ENCODE peak calls at places on chromosomes 13 and 19, in ten cellular contexts. One of them, this sample, is unnamed.

GRCh38 chr13:112815871-112816270 is 126.0 kb downstream of the ATP11A start:
- DNase-seq in HuH-7: no peak
- DNase-seq in H54: no peak
- DNase-seq in activated T-cell treated with anti-CD3 and anti-CD28 coated beads for 1 hour: no peak
- DNase-seq in nucleus accumbens: no peak
- DNase-seq in hepatic stellate cell: no peak
- DNase-seq in activated naive CD4-positive, alpha-beta T cell treated with Interleukin-2 at 50 U/mL for 16 hours: no peak
- DNase-seq in stimulated activated CD8-positive, alpha-beta memory T cell treated with anti-CD3 and anti-CD28 coated beads, Interleukin-4, amount 100 ng/mL, for 24 hours: no peak
- DNase-seq in fibroblast of lung: no peak
- DNase-seq in NCI-H2081: no peak
- DNase-seq in this sample: peak; percentile 37

GRCh38 chr19:34847393-34847792 is 74.4 kb upstream of the ZNF599 start:
- DNase-seq in HuH-7: no peak
- DNase-seq in H54: no peak
- DNase-seq in activated T-cell treated with anti-CD3 and anti-CD28 coated beads for 1 hour: no peak
- DNase-seq in nucleus accumbens: no peak
- DNase-seq in hepatic stellate cell: no peak
- DNase-seq in activated naive CD4-positive, alpha-beta T cell treated with Interleukin-2 at 50 U/mL for 16 hours: no peak
- DNase-seq in stimulated activated CD8-positive, alpha-beta memory T cell treated with anti-CD3 and anti-CD28 coated beads, Interleukin-4, amount 100 ng/mL, for 24 hours: no peak
- DNase-seq in fibroblast of lung: no peak
- DNase-seq in NCI-H2081: no peak
- DNase-seq in this sample: no peak

GRCh38 chr13:109545964-109546363 is 240.4 kb downstream of the IRS2 start:
- DNase-seq in HuH-7: no peak
- DNase-seq in H54: no peak
- DNase-seq in activated T-cell treated with anti-CD3 and anti-CD28 coated beads for 1 hour: no peak
- DNase-seq in nucleus accumbens: no peak
- DNase-seq in hepatic stellate cell: no peak
- DNase-seq in activated naive CD4-positive, alpha-beta T cell treated with Interleukin-2 at 50 U/mL for 16 hours: no peak
- DNase-seq in stimulated activated CD8-positive, alpha-beta memory T cell treated with anti-CD3 and anti-CD28 coated beads, Interleukin-4, amount 100 ng/mL, for 24 hours: no peak
- DNase-seq in fibroblast of lung: no peak
- DNase-seq in NCI-H2081: no peak
- DNase-seq in this sample: no peak

GRCh38 chr13:29909975-29910674 is 59.7 kb upstream of the UBL3 start:
- DNase-seq in HuH-7: no peak
- DNase-seq in H54: no peak
- DNase-seq in activated T-cell treated with anti-CD3 and anti-CD28 coated beads for 1 hour: no peak
- DNase-seq in nucleus accumbens: no peak
- DNase-seq in hepatic stellate cell: peak; percentile 47
- DNase-seq in activated naive CD4-positive, alpha-beta T cell treated with Interleukin-2 at 50 U/mL for 16 hours: no peak
- DNase-seq in stimulated activated CD8-positive, alpha-beta memory T cell treated with anti-CD3 and anti-CD28 coated beads, Interleukin-4, amount 100 ng/mL, for 24 hours: no peak
- DNase-seq in fibroblast of lung: peak; percentile 60
- DNase-seq in NCI-H2081: no peak
- DNase-seq in this sample: peak; percentile 89

GRCh38 chr19:49363265-49364082 is at the start of gene DKKL1:
- DNase-seq in HuH-7: peak; percentile 96
- DNase-seq in H54: peak; percentile 96
- DNase-seq in activated T-cell treated with anti-CD3 and anti-CD28 coated beads for 1 hour: peak; percentile 38
- DNase-seq in nucleus accumbens: no peak
- DNase-seq in hepatic stellate cell: peak; percentile 98
- DNase-seq in activated naive CD4-positive, alpha-beta T cell treated with Interleukin-2 at 50 U/mL for 16 hours: peak; percentile 66
- DNase-seq in stimulated activated CD8-positive, alpha-beta memory T cell treated with anti-CD3 and anti-CD28 coated beads, Interleukin-4, amount 100 ng/mL, for 24 hours: peak; percentile 53
- DNase-seq in fibroblast of lung: peak; percentile 97
- DNase-seq in NCI-H2081: no peak
- DNase-seq in this sample: peak; percentile 100

GRCh38 chr19:30696514-30696913 is 324.3 kb downstream of the ZNF536 start:
- DNase-seq in HuH-7: peak; percentile 84
- DNase-seq in H54: peak; percentile 30
- DNase-seq in activated T-cell treated with anti-CD3 and anti-CD28 coated beads for 1 hour: no peak
- DNase-seq in nucleus accumbens: no peak
- DNase-seq in hepatic stellate cell: peak; percentile 70
- DNase-seq in activated naive CD4-positive, alpha-beta T cell treated with Interleukin-2 at 50 U/mL for 16 hours: no peak
- DNase-seq in stimulated activated CD8-positive, alpha-beta memory T cell treated with anti-CD3 and anti-CD28 coated beads, Interleukin-4, amount 100 ng/mL, for 24 hours: no peak
- DNase-seq in fibroblast of lung: no peak
- DNase-seq in NCI-H2081: no peak
- DNase-seq in this sample: peak; percentile 89

GRCh38 chr13:21402586-21403307 is 56.4 kb downstream of the ZDHHC20 start:
- DNase-seq in HuH-7: no peak
- DNase-seq in H54: no peak
- DNase-seq in activated T-cell treated with anti-CD3 and anti-CD28 coated beads for 1 hour: no peak
- DNase-seq in nucleus accumbens: no peak
- DNase-seq in hepatic stellate cell: peak; percentile 21
- DNase-seq in activated naive CD4-positive, alpha-beta T cell treated with Interleukin-2 at 50 U/mL for 16 hours: no peak
- DNase-seq in stimulated activated CD8-positive, alpha-beta memory T cell treated with anti-CD3 and anti-CD28 coated beads, Interleukin-4, amount 100 ng/mL, for 24 hours: no peak
- DNase-seq in fibroblast of lung: peak; percentile 43
- DNase-seq in NCI-H2081: no peak
- DNase-seq in this sample: no peak

GRCh38 chr19:21422244-21422643 is 25.3 kb downstream of the ZNF493 start:
- DNase-seq in HuH-7: no peak
- DNase-seq in H54: no peak
- DNase-seq in activated T-cell treated with anti-CD3 and anti-CD28 coated beads for 1 hour: no peak
- DNase-seq in nucleus accumbens: no peak
- DNase-seq in hepatic stellate cell: no peak
- DNase-seq in activated naive CD4-positive, alpha-beta T cell treated with Interleukin-2 at 50 U/mL for 16 hours: no peak
- DNase-seq in stimulated activated CD8-positive, alpha-beta memory T cell treated with anti-CD3 and anti-CD28 coated beads, Interleukin-4, amount 100 ng/mL, for 24 hours: no peak
- DNase-seq in fibroblast of lung: no peak
- DNase-seq in NCI-H2081: no peak
- DNase-seq in this sample: no peak

GRCh38 chr19:35805518-35806102 is 7.0 kb downstream of the PRODH2 start:
- DNase-seq in HuH-7: no peak
- DNase-seq in H54: no peak
- DNase-seq in activated T-cell treated with anti-CD3 and anti-CD28 coated beads for 1 hour: no peak
- DNase-seq in nucleus accumbens: no peak
- DNase-seq in hepatic stellate cell: no peak
- DNase-seq in activated naive CD4-positive, alpha-beta T cell treated with Interleukin-2 at 50 U/mL for 16 hours: no peak
- DNase-seq in stimulated activated CD8-positive, alpha-beta memory T cell treated with anti-CD3 and anti-CD28 coated beads, Interleukin-4, amount 100 ng/mL, for 24 hours: no peak
- DNase-seq in fibroblast of lung: no peak
- DNase-seq in NCI-H2081: peak; percentile 86
- DNase-seq in this sample: no peak

GRCh38 chr19:41352609-41353465 is 885 bp downstream of the TGFB1 start:
- DNase-seq in HuH-7: peak; percentile 88
- DNase-seq in H54: no peak
- DNase-seq in activated T-cell treated with anti-CD3 and anti-CD28 coated beads for 1 hour: peak; percentile 70
- DNase-seq in nucleus accumbens: no peak
- DNase-seq in hepatic stellate cell: peak; percentile 69
- DNase-seq in activated naive CD4-positive, alpha-beta T cell treated with Interleukin-2 at 50 U/mL for 16 hours: peak; percentile 81
- DNase-seq in stimulated activated CD8-positive, alpha-beta memory T cell treated with anti-CD3 and anti-CD28 coated beads, Interleukin-4, amount 100 ng/mL, for 24 hours: peak; percentile 74
- DNase-seq in fibroblast of lung: peak; percentile 44
- DNase-seq in NCI-H2081: no peak
- DNase-seq in this sample: peak; percentile 86

GRCh38 chr13:106105153-106105552 is 430.3 kb downstream of the EFNB2 start:
- DNase-seq in HuH-7: no peak
- DNase-seq in H54: no peak
- DNase-seq in activated T-cell treated with anti-CD3 and anti-CD28 coated beads for 1 hour: no peak
- DNase-seq in nucleus accumbens: no peak
- DNase-seq in hepatic stellate cell: no peak
- DNase-seq in activated naive CD4-positive, alpha-beta T cell treated with Interleukin-2 at 50 U/mL for 16 hours: no peak
- DNase-seq in stimulated activated CD8-positive, alpha-beta memory T cell treated with anti-CD3 and anti-CD28 coated beads, Interleukin-4, amount 100 ng/mL, for 24 hours: no peak
- DNase-seq in fibroblast of lung: peak; percentile 39
- DNase-seq in NCI-H2081: no peak
- DNase-seq in this sample: no peak

GRCh38 chr19:18939922-18940775 is 868 bp downstream of the HOMER3 start:
- DNase-seq in HuH-7: peak; percentile 73
- DNase-seq in H54: peak; percentile 88
- DNase-seq in activated T-cell treated with anti-CD3 and anti-CD28 coated beads for 1 hour: no peak
- DNase-seq in nucleus accumbens: peak; percentile 43
- DNase-seq in hepatic stellate cell: peak; percentile 78
- DNase-seq in activated naive CD4-positive, alpha-beta T cell treated with Interleukin-2 at 50 U/mL for 16 hours: no peak
- DNase-seq in stimulated activated CD8-positive, alpha-beta memory T cell treated with anti-CD3 and anti-CD28 coated beads, Interleukin-4, amount 100 ng/mL, for 24 hours: no peak
- DNase-seq in fibroblast of lung: peak; percentile 52
- DNase-seq in NCI-H2081: no peak
- DNase-seq in this sample: peak; percentile 69

GRCh38 chr19:50607874-50608785 is 31.6 kb downstream of the SYT3 start:
- DNase-seq in HuH-7: no peak
- DNase-seq in H54: peak; percentile 90
- DNase-seq in activated T-cell treated with anti-CD3 and anti-CD28 coated beads for 1 hour: peak; percentile 51
- DNase-seq in nucleus accumbens: peak; percentile 82
- DNase-seq in hepatic stellate cell: peak; percentile 37
- DNase-seq in activated naive CD4-positive, alpha-beta T cell treated with Interleukin-2 at 50 U/mL for 16 hours: peak; percentile 66
- DNase-seq in stimulated activated CD8-positive, alpha-beta memory T cell treated with anti-CD3 and anti-CD28 coated beads, Interleukin-4, amount 100 ng/mL, for 24 hours: peak; percentile 71
- DNase-seq in fibroblast of lung: peak; percentile 32
- DNase-seq in NCI-H2081: no peak
- DNase-seq in this sample: peak; percentile 97

GRCh38 chr19:7230826-7231225 is 63.4 kb downstream of the INSR start:
- DNase-seq in HuH-7: no peak
- DNase-seq in H54: no peak
- DNase-seq in activated T-cell treated with anti-CD3 and anti-CD28 coated beads for 1 hour: no peak
- DNase-seq in nucleus accumbens: no peak
- DNase-seq in hepatic stellate cell: no peak
- DNase-seq in activated naive CD4-positive, alpha-beta T cell treated with Interleukin-2 at 50 U/mL for 16 hours: no peak
- DNase-seq in stimulated activated CD8-positive, alpha-beta memory T cell treated with anti-CD3 and anti-CD28 coated beads, Interleukin-4, amount 100 ng/mL, for 24 hours: no peak
- DNase-seq in fibroblast of lung: no peak
- DNase-seq in NCI-H2081: no peak
- DNase-seq in this sample: no peak

GRCh38 chr19:18723871-18724377 is 40.4 kb downstream of the CRTC1 start:
- DNase-seq in HuH-7: no peak
- DNase-seq in H54: no peak
- DNase-seq in activated T-cell treated with anti-CD3 and anti-CD28 coated beads for 1 hour: no peak
- DNase-seq in nucleus accumbens: no peak
- DNase-seq in hepatic stellate cell: no peak
- DNase-seq in activated naive CD4-positive, alpha-beta T cell treated with Interleukin-2 at 50 U/mL for 16 hours: peak; percentile 11
- DNase-seq in stimulated activated CD8-positive, alpha-beta memory T cell treated with anti-CD3 and anti-CD28 coated beads, Interleukin-4, amount 100 ng/mL, for 24 hours: no peak
- DNase-seq in fibroblast of lung: no peak
- DNase-seq in NCI-H2081: no peak
- DNase-seq in this sample: no peak

GRCh38 chr19:46911456-46911855 is 50.7 kb downstream of the ARHGAP35 start:
- DNase-seq in HuH-7: no peak
- DNase-seq in H54: no peak
- DNase-seq in activated T-cell treated with anti-CD3 and anti-CD28 coated beads for 1 hour: no peak
- DNase-seq in nucleus accumbens: no peak
- DNase-seq in hepatic stellate cell: no peak
- DNase-seq in activated naive CD4-positive, alpha-beta T cell treated with Interleukin-2 at 50 U/mL for 16 hours: no peak
- DNase-seq in stimulated activated CD8-positive, alpha-beta memory T cell treated with anti-CD3 and anti-CD28 coated beads, Interleukin-4, amount 100 ng/mL, for 24 hours: no peak
- DNase-seq in fibroblast of lung: no peak
- DNase-seq in NCI-H2081: no peak
- DNase-seq in this sample: no peak

GRCh38 chr19:17889609-17890214 is 18.0 kb downstream of the SLC5A5 start:
- DNase-seq in HuH-7: peak; percentile 76
- DNase-seq in H54: peak; percentile 54
- DNase-seq in activated T-cell treated with anti-CD3 and anti-CD28 coated beads for 1 hour: no peak
- DNase-seq in nucleus accumbens: no peak
- DNase-seq in hepatic stellate cell: no peak
- DNase-seq in activated naive CD4-positive, alpha-beta T cell treated with Interleukin-2 at 50 U/mL for 16 hours: no peak
- DNase-seq in stimulated activated CD8-positive, alpha-beta memory T cell treated with anti-CD3 and anti-CD28 coated beads, Interleukin-4, amount 100 ng/mL, for 24 hours: no peak
- DNase-seq in fibroblast of lung: peak; percentile 45
- DNase-seq in NCI-H2081: no peak
- DNase-seq in this sample: peak; percentile 83

GRCh38 chr19:56101095-56101494 is 20.0 kb downstream of the ZNF787 start:
- DNase-seq in HuH-7: no peak
- DNase-seq in H54: no peak
- DNase-seq in activated T-cell treated with anti-CD3 and anti-CD28 coated beads for 1 hour: no peak
- DNase-seq in nucleus accumbens: no peak
- DNase-seq in hepatic stellate cell: no peak
- DNase-seq in activated naive CD4-positive, alpha-beta T cell treated with Interleukin-2 at 50 U/mL for 16 hours: no peak
- DNase-seq in stimulated activated CD8-positive, alpha-beta memory T cell treated with anti-CD3 and anti-CD28 coated beads, Interleukin-4, amount 100 ng/mL, for 24 hours: no peak
- DNase-seq in fibroblast of lung: no peak
- DNase-seq in NCI-H2081: no peak
- DNase-seq in this sample: no peak

GRCh38 chr19:53102186-53102585 is 1.0 kb downstream of the ZNF160 start:
- DNase-seq in HuH-7: no peak
- DNase-seq in H54: no peak
- DNase-seq in activated T-cell treated with anti-CD3 and anti-CD28 coated beads for 1 hour: no peak
- DNase-seq in nucleus accumbens: no peak
- DNase-seq in hepatic stellate cell: peak; percentile 26
- DNase-seq in activated naive CD4-positive, alpha-beta T cell treated with Interleukin-2 at 50 U/mL for 16 hours: no peak
- DNase-seq in stimulated activated CD8-positive, alpha-beta memory T cell treated with anti-CD3 and anti-CD28 coated beads, Interleukin-4, amount 100 ng/mL, for 24 hours: no peak
- DNase-seq in fibroblast of lung: no peak
- DNase-seq in NCI-H2081: peak; percentile 2
- DNase-seq in this sample: no peak

GRCh38 chr13:66994097-66994496 is 236.0 kb downstream of the PCDH9 start:
- DNase-seq in HuH-7: peak; percentile 39
- DNase-seq in H54: peak; percentile 29
- DNase-seq in activated T-cell treated with anti-CD3 and anti-CD28 coated beads for 1 hour: no peak
- DNase-seq in nucleus accumbens: peak; percentile 66
- DNase-seq in hepatic stellate cell: no peak
- DNase-seq in activated naive CD4-positive, alpha-beta T cell treated with Interleukin-2 at 50 U/mL for 16 hours: no peak
- DNase-seq in stimulated activated CD8-positive, alpha-beta memory T cell treated with anti-CD3 and anti-CD28 coated beads, Interleukin-4, amount 100 ng/mL, for 24 hours: no peak
- DNase-seq in fibroblast of lung: peak; percentile 81
- DNase-seq in NCI-H2081: peak; percentile 84
- DNase-seq in this sample: peak; percentile 85

GRCh38 chr19:8302734-8303133 is 5.4 kb downstream of the CD320 start:
- DNase-seq in HuH-7: no peak
- DNase-seq in H54: no peak
- DNase-seq in activated T-cell treated with anti-CD3 and anti-CD28 coated beads for 1 hour: no peak
- DNase-seq in nucleus accumbens: no peak
- DNase-seq in hepatic stellate cell: no peak
- DNase-seq in activated naive CD4-positive, alpha-beta T cell treated with Interleukin-2 at 50 U/mL for 16 hours: no peak
- DNase-seq in stimulated activated CD8-positive, alpha-beta memory T cell treated with anti-CD3 and anti-CD28 coated beads, Interleukin-4, amount 100 ng/mL, for 24 hours: no peak
- DNase-seq in fibroblast of lung: no peak
- DNase-seq in NCI-H2081: no peak
- DNase-seq in this sample: no peak

GRCh38 chr13:27211771-27212364 is 39.5 kb upstream of the RPL21 start:
- DNase-seq in HuH-7: no peak
- DNase-seq in H54: no peak
- DNase-seq in activated T-cell treated with anti-CD3 and anti-CD28 coated beads for 1 hour: no peak
- DNase-seq in nucleus accumbens: no peak
- DNase-seq in hepatic stellate cell: no peak
- DNase-seq in activated naive CD4-positive, alpha-beta T cell treated with Interleukin-2 at 50 U/mL for 16 hours: no peak
- DNase-seq in stimulated activated CD8-positive, alpha-beta memory T cell treated with anti-CD3 and anti-CD28 coated beads, Interleukin-4, amount 100 ng/mL, for 24 hours: no peak
- DNase-seq in fibroblast of lung: peak; percentile 82
- DNase-seq in NCI-H2081: no peak
- DNase-seq in this sample: no peak

GRCh38 chr13:67273001-67273400 is 42.9 kb upstream of the PCDH9 start:
- DNase-seq in HuH-7: no peak
- DNase-seq in H54: no peak
- DNase-seq in activated T-cell treated with anti-CD3 and anti-CD28 coated beads for 1 hour: no peak
- DNase-seq in nucleus accumbens: no peak
- DNase-seq in hepatic stellate cell: no peak
- DNase-seq in activated naive CD4-positive, alpha-beta T cell treated with Interleukin-2 at 50 U/mL for 16 hours: no peak
- DNase-seq in stimulated activated CD8-positive, alpha-beta memory T cell treated with anti-CD3 and anti-CD28 coated beads, Interleukin-4, amount 100 ng/mL, for 24 hours: no peak
- DNase-seq in fibroblast of lung: peak; percentile 26
- DNase-seq in NCI-H2081: no peak
- DNase-seq in this sample: no peak

GRCh38 chr13:111304603-111305289 is 15.7 kb upstream of the TEX29 start:
- DNase-seq in HuH-7: no peak
- DNase-seq in H54: no peak
- DNase-seq in activated T-cell treated with anti-CD3 and anti-CD28 coated beads for 1 hour: no peak
- DNase-seq in nucleus accumbens: no peak
- DNase-seq in hepatic stellate cell: no peak
- DNase-seq in activated naive CD4-positive, alpha-beta T cell treated with Interleukin-2 at 50 U/mL for 16 hours: no peak
- DNase-seq in stimulated activated CD8-positive, alpha-beta memory T cell treated with anti-CD3 and anti-CD28 coated beads, Interleukin-4, amount 100 ng/mL, for 24 hours: no peak
- DNase-seq in fibroblast of lung: no peak
- DNase-seq in NCI-H2081: no peak
- DNase-seq in this sample: no peak

GRCh38 chr19:34574704-34575103 is 93.1 kb downstream of the WTIP start:
- DNase-seq in HuH-7: no peak
- DNase-seq in H54: no peak
- DNase-seq in activated T-cell treated with anti-CD3 and anti-CD28 coated beads for 1 hour: no peak
- DNase-seq in nucleus accumbens: no peak
- DNase-seq in hepatic stellate cell: no peak
- DNase-seq in activated naive CD4-positive, alpha-beta T cell treated with Interleukin-2 at 50 U/mL for 16 hours: no peak
- DNase-seq in stimulated activated CD8-positive, alpha-beta memory T cell treated with anti-CD3 and anti-CD28 coated beads, Interleukin-4, amount 100 ng/mL, for 24 hours: no peak
- DNase-seq in fibroblast of lung: no peak
- DNase-seq in NCI-H2081: no peak
- DNase-seq in this sample: no peak

This sample was measured in islet precursor cell.